ENCODE peak calls at places on chromosomes 1 and 21, in eight cellular contexts. Q, X, A, P, K, Y, O and W are unnamed samples.
A peak's percentile ranks its signal among the peaks of the same experiment; 100 is the strongest.

GRCh38 chr1:236904874-236905741 is 99.1 kb downstream of the MT1HL1 start:
- DNase-seq in Q (peak; percentile 50), X (peak; percentile 79), A (no peak), P (peak; percentile 81), K (peak; percentile 89), Y (no peak), O (peak; percentile 90), W (peak; percentile 88)

GRCh38 chr1:70057500-70057899 is 147.9 kb downstream of the LRRC40 start:
- DNase-seq in Q (no peak), X (no peak), A (no peak), P (no peak), K (no peak), Y (no peak), O (no peak), W (peak; percentile 21)

GRCh38 chr1:173392895-173393654 is 84.1 kb upstream of the PRDX6 start:
- DNase-seq in Q (peak; percentile 39), X (peak; percentile 98), A (peak; percentile 93), P (peak; percentile 76), K (peak; percentile 97), Y (no peak), O (peak; percentile 95), W (peak; percentile 88)

GRCh38 chr1:177958092-177958491 is 11.8 kb downstream of the SEC16B start:
- DNase-seq in Q (no peak), X (no peak), A (no peak), P (no peak), K (no peak), Y (no peak), O (no peak), W (no peak)

GRCh38 chr1:235984041-235984820 is 80.7 kb downstream of the NID1 start:
- DNase-seq in Q (peak; percentile 48), X (peak; percentile 66), A (no peak), P (peak; percentile 81), K (peak; percentile 65), Y (no peak), O (peak; percentile 95), W (peak; percentile 66)

GRCh38 chr1:226827968-226828513 is 42.4 kb upstream of the PSEN2 start:
- DNase-seq in Q (peak; percentile 85), X (peak; percentile 87), A (peak; percentile 98), P (peak; percentile 73), K (peak; percentile 99), Y (peak; percentile 99), O (peak; percentile 97), W (peak; percentile 71)

GRCh38 chr1:227622739-227623475 is 59.6 kb downstream of the ZNF678 start:
- DNase-seq in Q (no peak), X (no peak), A (peak; percentile 53), P (no peak), K (peak; percentile 4), Y (no peak), O (no peak), W (no peak)

GRCh38 chr1:202958544-202959275 is 598 bp upstream of the ADIPOR1 start:
- DNase-seq in Q (no peak), X (no peak), A (no peak), P (no peak), K (no peak), Y (no peak), O (no peak), W (no peak)

GRCh38 chr1:48500541-48501440 is 28.8 kb upstream of the SPATA6 start:
- DNase-seq in Q (no peak), X (no peak), A (peak; percentile 97), P (no peak), K (no peak), Y (no peak), O (no peak), W (no peak)

GRCh38 chr1:20666146-20666545 is 5.0 kb upstream of the DDOST start:
- DNase-seq in Q (no peak), X (no peak), A (no peak), P (no peak), K (no peak), Y (no peak), O (no peak), W (no peak)

GRCh38 chr1:206556748-206557635 is 49.7 kb downstream of the RASSF5 start:
- DNase-seq in Q (no peak), X (peak; percentile 9), A (peak; percentile 66), P (peak; percentile 36), K (peak; percentile 80), Y (peak; percentile 93), O (peak; percentile 22), W (no peak)

GRCh38 chr21:26095131-26095530 is 75.4 kb downstream of the APP start:
- DNase-seq in Q (no peak), X (no peak), A (no peak), P (peak; percentile 36), K (no peak), Y (no peak), O (peak; percentile 33), W (no peak)

GRCh38 chr21:31894441-31894840 is 21.6 kb downstream of the HUNK start:
- DNase-seq in Q (no peak), X (no peak), A (peak; percentile 27), P (no peak), K (no peak), Y (no peak), O (no peak), W (no peak)

GRCh38 chr1:37177230-37177864 is 143.0 kb upstream of the GRIK3 start:
- DNase-seq in Q (no peak), X (peak; percentile 8), A (peak; percentile 85), P (peak; percentile 3), K (peak; percentile 44), Y (no peak), O (peak; percentile 2), W (no peak)

GRCh38 chr1:156766288-156767100 is 841 bp upstream of the PRCC start:
- DNase-seq in Q (no peak), X (no peak), A (peak; percentile 40), P (peak; percentile 17), K (peak; percentile 47), Y (no peak), O (peak; percentile 19), W (no peak)

GRCh38 chr1:200260587-200261335 is 149.1 kb downstream of the ZNF281 start:
- DNase-seq in Q (no peak), X (no peak), A (no peak), P (no peak), K (no peak), Y (no peak), O (no peak), W (no peak)

GRCh38 chr1:155062702-155063411 is 683 bp upstream of the EFNA4 start:
- DNase-seq in Q (no peak), X (peak; percentile 48), A (peak; percentile 82), P (no peak), K (peak; percentile 48), Y (peak; percentile 88), O (peak; percentile 49), W (no peak)

GRCh38 chr1:154497026-154497806 is 4.8 kb upstream of the TDRD10 start:
- DNase-seq in Q (no peak), X (no peak), A (peak; percentile 41), P (no peak), K (no peak), Y (no peak), O (no peak), W (no peak)

DNA sequence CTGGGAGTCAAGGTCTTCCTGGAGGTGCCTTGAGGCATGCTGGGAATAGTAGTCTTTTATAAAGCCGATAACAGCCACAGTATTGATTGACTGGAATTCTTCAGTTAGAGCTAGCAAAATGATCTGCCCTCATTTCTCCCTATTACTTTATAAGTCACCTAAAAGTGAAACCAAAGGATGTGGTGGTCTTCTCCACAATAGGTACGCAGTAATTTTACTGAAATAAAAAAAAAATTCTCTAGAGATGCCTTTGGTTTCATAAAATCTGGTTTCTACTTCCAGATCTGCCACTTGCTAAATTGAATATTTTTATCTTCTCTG is 518 bp upstream of the NDC1 start:
- DNase-seq in Q (no peak), X (no peak), A (no peak), P (no peak), K (no peak), Y (no peak), O (no peak), W (no peak)
- H3K4me3 ChIP-seq in Q (peak overlapping the region; percentile 95), X (peak overlapping the region; percentile 98), A (no peak overlapping the region), P (peak overlapping the region; percentile 97), K (peak overlapping the region; percentile 95), Y (peak overlapping the region; percentile 36), O (peak overlapping the region; percentile 80), W (peak overlapping the region; percentile 79)

DNA sequence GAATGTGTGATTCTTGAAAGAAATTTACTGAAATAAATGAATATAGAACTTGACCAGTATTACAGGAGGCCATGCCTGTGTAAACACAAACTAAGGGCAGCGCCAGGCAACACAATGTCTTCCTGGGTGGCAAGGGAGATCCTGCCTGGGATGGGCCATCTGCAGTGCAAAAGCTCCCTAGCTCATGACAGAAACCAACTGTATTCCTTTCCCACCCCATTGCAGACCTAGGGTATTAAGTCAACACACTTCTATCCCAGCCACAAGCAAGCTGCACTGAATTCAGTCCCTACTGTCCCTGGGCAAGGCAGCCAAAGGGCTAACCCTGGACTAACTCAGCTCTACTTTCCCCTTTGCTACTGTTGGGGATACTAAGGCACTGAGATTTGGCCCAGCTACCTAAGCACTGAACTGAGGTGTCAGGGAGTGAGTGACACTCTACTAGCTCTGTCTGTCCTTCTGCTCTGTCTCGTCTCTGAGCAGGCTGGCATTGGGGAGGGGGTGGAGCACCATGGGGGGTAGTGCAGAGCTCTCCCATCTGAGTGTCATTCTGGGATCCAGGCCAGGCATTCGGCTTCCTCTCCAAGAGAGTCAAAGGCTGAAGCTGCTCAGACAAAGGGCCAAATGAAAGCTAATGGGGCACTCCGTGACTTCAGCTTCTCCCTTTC is 2.5 kb downstream of the INKA2 start:
- DNase-seq in Q (no peak), X (no peak), A (no peak), P (no peak), K (no peak), Y (no peak), O (peak; percentile 58), W (no peak)
- H3K4me3 ChIP-seq in Q (no peak overlapping the region), X (no peak overlapping the region), A (no peak overlapping the region), P (no peak overlapping the region), K (no peak overlapping the region), Y (no peak overlapping the region), O (peak overlapping the region; percentile 76), W (peak overlapping the region; percentile 60)

GRCh38 chr1:222020553-222020952 is 278.7 kb upstream of the DUSP10 start:
- DNase-seq in Q (no peak), X (no peak), A (no peak), P (no peak), K (no peak), Y (no peak), O (no peak), W (no peak)

GRCh38 chr1:222023025-222023424 is 281.1 kb upstream of the DUSP10 start:
- DNase-seq in Q (no peak), X (no peak), A (no peak), P (no peak), K (no peak), Y (no peak), O (no peak), W (no peak)

GRCh38 chr1:222019029-222019428 is 277.1 kb upstream of the DUSP10 start:
- DNase-seq in Q (no peak), X (no peak), A (no peak), P (no peak), K (no peak), Y (no peak), O (no peak), W (no peak)

GRCh38 chr1:222021124-222021523 is 279.2 kb upstream of the DUSP10 start:
- DNase-seq in Q (no peak), X (no peak), A (no peak), P (no peak), K (no peak), Y (no peak), O (no peak), W (no peak)

GRCh38 chr1:222018051-222018450 is 276.2 kb upstream of the DUSP10 start:
- DNase-seq in Q (no peak), X (no peak), A (no peak), P (no peak), K (no peak), Y (no peak), O (no peak), W (no peak)
- H3K4me3 ChIP-seq in Q (no peak overlapping the region), X (no peak overlapping the region), A (no peak overlapping the region), P (no peak overlapping the region), K (no peak overlapping the region), Y (no peak overlapping the region), O (no peak overlapping the region), W (no peak overlapping the region)

GRCh38 chr1:13585996-13586395 is 2.4 kb downstream of the PDPN start:
- DNase-seq in Q (no peak), X (no peak), A (no peak), P (no peak), K (no peak), Y (peak; percentile 11), O (no peak), W (no peak)
- H3K4me3 ChIP-seq in Q (no peak overlapping the region), X (no peak overlapping the region), A (no peak overlapping the region), P (no peak overlapping the region), K (no peak overlapping the region), Y (no peak overlapping the region), O (no peak overlapping the region), W (no peak overlapping the region)